ENCODE peak calls at places on chromosomes 7 and 10, in five cellular contexts. K, W, O, E and D are unnamed samples. For H3K9me2, the result is how much of the 10 kb centered on the place peaks cover.

GRCh38 chr7:68125173-68125572 is 1128.5 kb downstream of the TYW1 start:
- DNase-seq in K (no peak), W (no peak), O (no peak), E (no peak), D (no peak)

GRCh38 chr10:30151581-30152389 is 92.4 kb upstream of the JCAD start:
- DNase-seq in K (peak), W (peak), O (peak), E (peak), D (peak)

GRCh38 chr10:92760609-92761008 is 70.9 kb downstream of the HHEX start:
- DNase-seq in K (peak), W (no peak), O (no peak), E (peak), D (no peak)

GRCh38 chr7:64887756-64888508 is 15.1 kb upstream of the ZNF273 start:
- DNase-seq in K (no peak), W (peak), O (no peak), E (no peak), D (peak)

GRCh38 chr7:143882611-143883078 is 19.3 kb downstream of the TCAF1 start:
- DNase-seq in K (peak), W (peak), O (peak), E (no peak), D (no peak)

GRCh38 chr10:67520924-67521520 is 175.0 kb downstream of the CTNNA3 start:
- DNase-seq in K (peak), W (peak), O (peak), E (peak), D (peak)

GRCh38 chr10:69807696-69808095 is 6.0 kb downstream of the COL13A1 start:
- DNase-seq in K (peak), W (peak), O (no peak), E (peak), D (peak)

GRCh38 chr10:75088640-75089039 is 22.8 kb upstream of the SAMD8 start:
- DNase-seq in K (no peak), W (no peak), O (no peak), E (no peak), D (no peak)

GRCh38 chr7:43868681-43869017 is 668 bp downstream of the MRPS24 start:
- DNase-seq in K (peak), W (no peak), O (no peak), E (no peak), D (no peak)

GRCh38 chr7:69702357-69702756 is 104.1 kb downstream of the AUTS2 start:
- DNase-seq in K (no peak), W (no peak), O (no peak), E (no peak), D (no peak)

GRCh38 chr10:129517680-129518057 is 50.6 kb downstream of the MGMT start:
- DNase-seq in K (no peak), W (no peak), O (no peak), E (no peak), D (no peak)
- H3K9me2 ChIP-seq in K (under half), W (under half), O (under half), E (under half), D (under half)

GRCh38 chr10:49398000-49398861 is 2.3 kb upstream of the DRGX start:
- DNase-seq in K (peak), W (peak), O (peak), E (peak), D (no peak)

GRCh38 chr10:49397036-49397999 is 1.4 kb upstream of the DRGX start:
- DNase-seq in K (no peak), W (peak), O (no peak), E (no peak), D (no peak)

GRCh38 chr10:49394933-49395740 is 752 bp downstream of the DRGX start:
- DNase-seq in K (peak), W (peak), O (no peak), E (peak), D (no peak)

GRCh38 chr10:49396666-49396999 is 744 bp upstream of the DRGX start:
- DNase-seq in K (no peak), W (no peak), O (no peak), E (no peak), D (no peak)

GRCh38 chr10:49395741-49396665 is at the start of gene DRGX:
- DNase-seq in K (peak), W (peak), O (no peak), E (no peak), D (no peak)
- TF ChIP-seq EZH2 in K (peak), W (peak), O (no peak), E (peak), D (no peak)

DNA sequence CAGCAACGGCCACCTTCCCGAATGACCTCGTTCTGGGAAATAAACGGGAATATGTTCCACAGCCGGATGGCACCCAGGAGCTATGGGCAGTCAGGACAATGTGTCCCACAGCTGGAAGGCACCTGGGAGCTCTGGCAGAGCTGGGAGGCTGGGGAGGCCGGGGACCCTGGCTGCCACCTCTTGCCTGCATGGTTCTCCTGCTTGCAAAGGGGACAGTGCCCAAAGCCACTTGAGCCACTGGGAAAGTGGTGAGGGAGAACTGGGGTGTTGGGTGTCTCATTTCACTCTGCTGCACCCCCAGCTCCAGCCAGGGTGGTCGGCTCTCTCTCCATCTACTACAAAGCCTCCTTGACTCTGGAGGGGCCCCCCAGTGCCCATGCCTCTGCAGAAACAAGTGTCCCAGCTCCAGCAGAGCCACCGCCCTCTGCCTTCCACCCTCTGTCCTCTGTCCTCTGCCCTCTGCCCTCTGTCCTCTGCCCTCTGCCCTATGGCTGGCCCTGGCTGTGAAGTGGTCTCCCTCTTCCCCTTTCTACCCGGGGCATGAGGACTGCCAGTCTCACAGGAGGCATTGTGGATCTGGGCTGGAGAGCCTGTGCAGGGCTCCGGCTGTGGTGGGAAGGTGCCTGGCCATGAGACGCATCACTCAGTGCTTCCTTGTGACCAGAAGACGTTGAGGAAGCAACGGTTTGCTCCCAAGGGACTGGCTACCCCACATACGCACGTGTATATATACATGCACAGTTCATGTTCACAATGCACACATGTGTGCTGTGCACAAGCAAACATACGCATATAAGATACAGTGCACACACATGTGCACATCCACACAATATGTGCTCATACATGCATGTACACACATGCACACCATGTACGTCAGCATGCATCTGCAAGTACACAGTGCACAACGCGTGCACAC is 21.5 kb upstream of the INPP5A start:
- DNase-seq in K (no peak), W (no peak), O (no peak), E (no peak), D (no peak)
- H3K9me2 ChIP-seq in K (under half), W (under half), O (under half), E (under half), D (under half)

GRCh38 chr7:27192546-27193334 is 7.2 kb downstream of the HOXA13 start:
- DNase-seq in K (peak), W (no peak), O (no peak), E (peak), D (no peak)

GRCh38 chr7:27194641-27195379 is 5.1 kb downstream of the HOXA13 start:
- DNase-seq in K (no peak), W (no peak), O (no peak), E (peak), D (no peak)

GRCh38 chr7:27194002-27194352 is 5.9 kb downstream of the HOXA13 start:
- DNase-seq in K (no peak), W (no peak), O (no peak), E (peak), D (no peak)

GRCh38 chr7:27191716-27192545 is 6.9 kb upstream of the HOXA11 start:
- DNase-seq in K (no peak), W (peak), O (no peak), E (peak), D (no peak)

DNA sequence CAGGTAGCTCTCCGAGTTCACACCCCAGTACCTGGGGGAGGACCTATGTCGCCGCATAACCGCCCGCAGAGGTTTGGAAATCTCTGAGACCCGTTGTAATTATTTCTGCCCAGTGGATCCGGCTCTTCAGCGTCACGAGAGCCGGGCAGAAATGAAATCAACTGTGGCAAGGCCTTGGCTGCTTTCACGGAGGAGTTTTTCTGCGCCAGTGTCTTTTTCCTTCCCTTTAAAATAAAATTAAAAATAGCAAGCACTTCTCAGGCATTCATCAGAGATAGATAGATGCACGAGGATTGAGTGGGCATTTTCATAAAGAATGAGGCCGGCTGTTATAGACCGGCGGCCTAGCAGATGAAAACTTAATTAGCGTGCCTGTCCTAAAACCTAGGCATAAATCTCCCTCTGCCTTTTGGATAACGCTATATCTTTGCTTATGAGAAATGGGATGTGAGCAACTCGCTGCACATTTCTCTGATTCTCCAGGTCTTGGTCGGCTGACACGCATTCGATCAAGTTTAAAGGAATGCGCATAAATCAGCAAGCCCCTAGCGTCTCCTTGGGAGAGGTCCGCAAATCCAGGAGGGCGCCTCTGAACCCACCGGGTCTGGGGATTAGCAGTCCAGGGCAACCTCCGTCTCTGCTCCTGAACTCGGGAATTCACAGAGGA is 6.4 kb downstream of the HOXA13 start:
- DNase-seq in K (no peak), W (peak), O (no peak), E (peak), D (no peak)
- TF ChIP-seq EZH2 in K (no peak), W (peak), O (peak), E (no peak), D (no peak)

GRCh38 chr10:14806318-14806717 is 31.5 kb downstream of the CDNF start:
- DNase-seq in K (no peak), W (no peak), O (no peak), E (peak), D (no peak)
- H3K9me2 ChIP-seq in K (under half), W (under half), O (under half), E (under half), D (under half)

GRCh38 chr10:117164878-117165556 is 26.9 kb upstream of the VAX1 start:
- DNase-seq in K (peak), W (no peak), O (no peak), E (no peak), D (no peak)
- TF ChIP-seq EZH2 in K (peak), W (peak), O (no peak), E (no peak), D (no peak)